ENCODE peak calls at places on chromosomes 16 and 17, in eight cellular contexts. One of them, this sample, is unnamed.

GRCh38 chr17:43401293-43401692 is 2.5 kb downstream of the ARL4D start:
- DNase-seq in GM12878: no peak
- DNase-seq in stomach: peak; percentile 51
- DNase-seq in prostate gland: no peak
- DNase-seq in breast epithelium: no peak
- DNase-seq in SK-N-SH: no peak
- DNase-seq in K562: no peak
- DNase-seq in sigmoid colon: peak; percentile 83
- DNase-seq in this sample: no peak

GRCh38 chr17:17417718-17418151 is 59.1 kb upstream of the MED9 start:
- DNase-seq in GM12878: no peak
- DNase-seq in stomach: no peak
- DNase-seq in prostate gland: no peak
- DNase-seq in breast epithelium: no peak
- DNase-seq in SK-N-SH: no peak
- DNase-seq in K562: peak; percentile 66
- DNase-seq in sigmoid colon: peak; percentile 22
- DNase-seq in this sample: no peak

GRCh38 chr17:29933379-29933778 is 3.4 kb upstream of the SSH2 start:
- DNase-seq in GM12878: no peak
- DNase-seq in stomach: no peak
- DNase-seq in prostate gland: no peak
- DNase-seq in breast epithelium: no peak
- DNase-seq in SK-N-SH: no peak
- DNase-seq in K562: no peak
- DNase-seq in sigmoid colon: no peak
- DNase-seq in this sample: no peak

GRCh38 chr17:81608082-81608481 is 28.8 kb downstream of the NPLOC4 start:
- DNase-seq in GM12878: no peak
- DNase-seq in stomach: no peak
- DNase-seq in prostate gland: no peak
- DNase-seq in breast epithelium: no peak
- DNase-seq in SK-N-SH: no peak
- DNase-seq in K562: no peak
- DNase-seq in sigmoid colon: no peak
- DNase-seq in this sample: no peak

GRCh38 chr17:28189667-28190066 is 129.3 kb upstream of the TMEM97 start:
- DNase-seq in GM12878: no peak
- DNase-seq in stomach: no peak
- DNase-seq in prostate gland: no peak
- DNase-seq in breast epithelium: no peak
- DNase-seq in SK-N-SH: no peak
- DNase-seq in K562: no peak
- DNase-seq in sigmoid colon: no peak
- DNase-seq in this sample: no peak

GRCh38 chr16:648071-648785 is 937 bp upstream of the WDR90 start:
- DNase-seq in GM12878: no peak
- DNase-seq in stomach: peak; percentile 83
- DNase-seq in prostate gland: peak; percentile 38
- DNase-seq in breast epithelium: no peak
- DNase-seq in SK-N-SH: peak; percentile 89
- DNase-seq in K562: no peak
- DNase-seq in sigmoid colon: no peak
- DNase-seq in this sample: no peak

GRCh38 chr17:31743767-31744166 is 115.3 kb downstream of the COPRS start:
- DNase-seq in GM12878: no peak
- DNase-seq in stomach: no peak
- DNase-seq in prostate gland: peak; percentile 16
- DNase-seq in breast epithelium: no peak
- DNase-seq in SK-N-SH: no peak
- DNase-seq in K562: no peak
- DNase-seq in sigmoid colon: no peak
- DNase-seq in this sample: no peak

GRCh38 chr17:58537266-58537665 is 22.8 kb upstream of the MTMR4 start:
- DNase-seq in GM12878: no peak
- DNase-seq in stomach: no peak
- DNase-seq in prostate gland: no peak
- DNase-seq in breast epithelium: no peak
- DNase-seq in SK-N-SH: no peak
- DNase-seq in K562: no peak
- DNase-seq in sigmoid colon: peak; percentile 29
- DNase-seq in this sample: no peak

GRCh38 chr17:83181991-83182619 is 102.7 kb downstream of the METRNL start:
- DNase-seq in GM12878: no peak
- DNase-seq in stomach: no peak
- DNase-seq in prostate gland: no peak
- DNase-seq in breast epithelium: no peak
- DNase-seq in SK-N-SH: no peak
- DNase-seq in K562: no peak
- DNase-seq in sigmoid colon: peak; percentile 43
- DNase-seq in this sample: peak; percentile 72

GRCh38 chr16:56632160-56632847 is at the start of gene MT1M:
- DNase-seq in GM12878: no peak
- DNase-seq in stomach: peak; percentile 69
- DNase-seq in prostate gland: peak; percentile 39
- DNase-seq in breast epithelium: no peak
- DNase-seq in SK-N-SH: peak; percentile 66
- DNase-seq in K562: no peak
- DNase-seq in sigmoid colon: peak; percentile 83
- DNase-seq in this sample: no peak

GRCh38 chr16:57066625-57067024 is 25.8 kb upstream of the CPNE2 start:
- DNase-seq in GM12878: no peak
- DNase-seq in stomach: no peak
- DNase-seq in prostate gland: no peak
- DNase-seq in breast epithelium: no peak
- DNase-seq in SK-N-SH: no peak
- DNase-seq in K562: no peak
- DNase-seq in sigmoid colon: no peak
- DNase-seq in this sample: no peak

GRCh38 chr17:3935825-3936355 is 19.6 kb upstream of the P2RX1 start:
- DNase-seq in GM12878: no peak
- DNase-seq in stomach: no peak
- DNase-seq in prostate gland: no peak
- DNase-seq in breast epithelium: no peak
- DNase-seq in SK-N-SH: no peak
- DNase-seq in K562: no peak
- DNase-seq in sigmoid colon: no peak
- DNase-seq in this sample: no peak

GRCh38 chr17:65154770-65155589 is 17.8 kb downstream of the RGS9 start:
- DNase-seq in GM12878: no peak
- DNase-seq in stomach: no peak
- DNase-seq in prostate gland: no peak
- DNase-seq in breast epithelium: no peak
- DNase-seq in SK-N-SH: no peak
- DNase-seq in K562: no peak
- DNase-seq in sigmoid colon: no peak
- DNase-seq in this sample: no peak

GRCh38 chr16:67552476-67552875 is 9.8 kb upstream of the CTCF start:
- DNase-seq in GM12878: no peak
- DNase-seq in stomach: no peak
- DNase-seq in prostate gland: no peak
- DNase-seq in breast epithelium: no peak
- DNase-seq in SK-N-SH: no peak
- DNase-seq in K562: no peak
- DNase-seq in sigmoid colon: peak; percentile 64
- DNase-seq in this sample: no peak

GRCh38 chr17:1769826-1770477 is 8.1 kb downstream of the SERPINF1 start:
- DNase-seq in GM12878: no peak
- DNase-seq in stomach: no peak
- DNase-seq in prostate gland: peak; percentile 86
- DNase-seq in breast epithelium: peak; percentile 90
- DNase-seq in SK-N-SH: no peak
- DNase-seq in K562: no peak
- DNase-seq in sigmoid colon: no peak
- DNase-seq in this sample: no peak

GRCh38 chr17:59941131-59941530 is 23.4 kb downstream of the RNFT1 start:
- DNase-seq in GM12878: no peak
- DNase-seq in stomach: no peak
- DNase-seq in prostate gland: no peak
- DNase-seq in breast epithelium: no peak
- DNase-seq in SK-N-SH: no peak
- DNase-seq in K562: no peak
- DNase-seq in sigmoid colon: no peak
- DNase-seq in this sample: no peak

GRCh38 chr17:27315322-27315721 is 21.4 kb downstream of the WSB1 start:
- DNase-seq in GM12878: no peak
- DNase-seq in stomach: peak; percentile 67
- DNase-seq in prostate gland: peak; percentile 77
- DNase-seq in breast epithelium: peak; percentile 68
- DNase-seq in SK-N-SH: no peak
- DNase-seq in K562: no peak
- DNase-seq in sigmoid colon: peak; percentile 97
- DNase-seq in this sample: no peak

GRCh38 chr17:29622337-29623282 is at the start of gene CORO6:
- DNase-seq in GM12878: no peak
- DNase-seq in stomach: peak; percentile 60
- DNase-seq in prostate gland: no peak
- DNase-seq in breast epithelium: no peak
- DNase-seq in SK-N-SH: peak; percentile 95
- DNase-seq in K562: peak; percentile 93
- DNase-seq in sigmoid colon: peak; percentile 83
- DNase-seq in this sample: no peak

GRCh38 chr17:51668963-51669246 is 408.6 kb downstream of the UTP18 start:
- DNase-seq in GM12878: no peak
- DNase-seq in stomach: no peak
- DNase-seq in prostate gland: no peak
- DNase-seq in breast epithelium: no peak
- DNase-seq in SK-N-SH: no peak
- DNase-seq in K562: no peak
- DNase-seq in sigmoid colon: no peak
- DNase-seq in this sample: no peak
- TF ChIP-seq POLR2AphosphoS5 in GM12878: no peak
- TF ChIP-seq POLR2AphosphoS5 in stomach: no peak
- TF ChIP-seq POLR2AphosphoS5 in prostate gland: no peak
- TF ChIP-seq POLR2AphosphoS5 in breast epithelium: no peak
- TF ChIP-seq POLR2AphosphoS5 in SK-N-SH: no peak
- TF ChIP-seq POLR2AphosphoS5 in K562: no peak
- TF ChIP-seq POLR2AphosphoS5 in sigmoid colon: no peak
- TF ChIP-seq POLR2AphosphoS5 in this sample: no peak

GRCh38 chr17:80418589-80418988 is 3.6 kb downstream of the ENDOV start:
- DNase-seq in GM12878: no peak
- DNase-seq in stomach: no peak
- DNase-seq in prostate gland: no peak
- DNase-seq in breast epithelium: no peak
- DNase-seq in SK-N-SH: no peak
- DNase-seq in K562: no peak
- DNase-seq in sigmoid colon: no peak
- DNase-seq in this sample: no peak
- TF ChIP-seq POLR2AphosphoS5 in GM12878: no peak
- TF ChIP-seq POLR2AphosphoS5 in stomach: no peak
- TF ChIP-seq POLR2AphosphoS5 in prostate gland: no peak
- TF ChIP-seq POLR2AphosphoS5 in breast epithelium: no peak
- TF ChIP-seq POLR2AphosphoS5 in SK-N-SH: no peak
- TF ChIP-seq POLR2AphosphoS5 in K562: no peak
- TF ChIP-seq POLR2AphosphoS5 in sigmoid colon: no peak
- TF ChIP-seq POLR2AphosphoS5 in this sample: no peak

GRCh38 chr16:89360760-89361435 is 129.5 kb downstream of the ANKRD11 start:
- DNase-seq in GM12878: peak; percentile 76
- DNase-seq in stomach: peak; percentile 40
- DNase-seq in prostate gland: no peak
- DNase-seq in breast epithelium: no peak
- DNase-seq in SK-N-SH: no peak
- DNase-seq in K562: no peak
- DNase-seq in sigmoid colon: no peak
- DNase-seq in this sample: no peak
- TF ChIP-seq POLR2AphosphoS5 in GM12878: no peak
- TF ChIP-seq POLR2AphosphoS5 in stomach: peak; percentile 15
- TF ChIP-seq POLR2AphosphoS5 in prostate gland: no peak
- TF ChIP-seq POLR2AphosphoS5 in breast epithelium: no peak
- TF ChIP-seq POLR2AphosphoS5 in SK-N-SH: no peak
- TF ChIP-seq POLR2AphosphoS5 in K562: no peak
- TF ChIP-seq POLR2AphosphoS5 in sigmoid colon: no peak
- TF ChIP-seq POLR2AphosphoS5 in this sample: no peak

DNA sequence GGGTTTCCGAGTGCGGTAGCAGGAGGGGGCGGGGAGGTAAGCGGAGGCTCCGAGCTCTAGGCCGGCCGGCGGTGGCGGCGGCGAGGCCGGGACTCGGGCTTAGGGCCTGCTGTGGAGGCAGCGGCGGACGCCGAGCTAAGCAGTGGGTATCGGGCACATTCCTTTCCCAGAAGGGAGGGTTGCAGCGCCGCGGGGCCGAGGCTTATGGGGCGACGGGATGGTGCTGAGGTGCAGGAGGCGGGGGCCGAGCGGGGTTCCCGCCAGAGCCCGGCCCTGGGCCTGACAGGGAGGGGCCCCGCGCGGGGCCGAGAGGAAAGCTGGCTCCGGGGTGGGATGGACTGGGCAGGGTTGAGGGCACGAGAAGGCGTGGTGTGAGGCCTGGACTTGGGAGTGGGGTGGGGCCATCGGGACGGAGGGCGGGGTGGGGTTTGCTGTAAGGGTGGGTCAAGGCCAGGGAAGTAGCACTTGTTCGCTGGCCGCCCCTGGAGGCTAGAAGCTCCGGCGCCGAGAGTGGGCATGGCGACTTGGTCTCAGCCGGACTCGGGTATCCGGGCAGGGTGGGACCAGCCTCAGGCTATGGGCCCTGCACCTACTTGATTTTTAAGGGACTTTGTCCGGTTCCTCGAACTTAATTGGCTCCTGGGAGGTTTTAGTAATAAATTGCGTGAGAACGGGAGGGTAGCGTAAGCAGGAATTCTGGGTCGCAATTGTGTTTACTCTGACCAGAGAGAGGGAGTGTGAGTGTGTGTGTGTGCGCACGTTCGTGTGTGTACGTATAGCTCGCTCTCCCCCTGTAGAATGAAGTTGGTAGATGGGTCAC is at the start of gene NFE2L1:
- DNase-seq in GM12878: peak; percentile 59
- DNase-seq in stomach: peak; percentile 90
- DNase-seq in prostate gland: peak; percentile 74
- DNase-seq in breast epithelium: peak; percentile 85
- DNase-seq in SK-N-SH: peak; percentile 94
- DNase-seq in K562: peak; percentile 89
- DNase-seq in sigmoid colon: peak; percentile 97
- DNase-seq in this sample: no peak
- TF ChIP-seq POLR2AphosphoS5 in GM12878: peak; percentile 94
- TF ChIP-seq POLR2AphosphoS5 in stomach: peak; percentile 87
- TF ChIP-seq POLR2AphosphoS5 in prostate gland: peak; percentile 7
- TF ChIP-seq POLR2AphosphoS5 in breast epithelium: peak; percentile 65
- TF ChIP-seq POLR2AphosphoS5 in SK-N-SH: peak; percentile 97
- TF ChIP-seq POLR2AphosphoS5 in K562: peak; percentile 25
- TF ChIP-seq POLR2AphosphoS5 in sigmoid colon: peak; percentile 85
- TF ChIP-seq POLR2AphosphoS5 in this sample: peak; percentile 94

DNA sequence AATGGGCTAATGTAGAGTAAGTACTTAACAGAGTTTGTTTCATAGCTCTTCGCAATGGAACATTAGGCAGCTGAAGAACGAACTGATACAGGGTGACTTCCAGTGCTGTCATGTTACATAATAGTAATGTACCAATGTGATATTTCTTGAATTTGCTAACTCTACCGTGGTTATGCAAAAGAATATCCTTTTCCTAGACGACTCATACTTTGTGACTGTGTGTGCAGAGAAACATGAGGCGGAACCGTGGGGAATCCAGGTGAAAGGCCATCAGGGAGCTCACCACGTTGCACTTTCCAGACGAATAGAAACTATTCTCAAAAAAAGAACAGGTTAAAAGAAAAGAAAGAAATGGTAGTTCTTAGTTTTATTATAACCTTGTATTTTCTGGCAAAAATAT is 13.2 kb downstream of the NOB1 start:
- DNase-seq in GM12878: no peak
- DNase-seq in stomach: no peak
- DNase-seq in prostate gland: no peak
- DNase-seq in breast epithelium: no peak
- DNase-seq in SK-N-SH: no peak
- DNase-seq in K562: no peak
- DNase-seq in sigmoid colon: no peak
- DNase-seq in this sample: no peak
- TF ChIP-seq POLR2AphosphoS5 in GM12878: no peak
- TF ChIP-seq POLR2AphosphoS5 in stomach: no peak
- TF ChIP-seq POLR2AphosphoS5 in prostate gland: no peak
- TF ChIP-seq POLR2AphosphoS5 in breast epithelium: no peak
- TF ChIP-seq POLR2AphosphoS5 in SK-N-SH: no peak
- TF ChIP-seq POLR2AphosphoS5 in K562: no peak
- TF ChIP-seq POLR2AphosphoS5 in sigmoid colon: no peak
- TF ChIP-seq POLR2AphosphoS5 in this sample: no peak

GRCh38 chr16:27403601-27403992 is 1.6 kb downstream of the IL21R start:
- DNase-seq in GM12878: no peak
- DNase-seq in stomach: no peak
- DNase-seq in prostate gland: no peak
- DNase-seq in breast epithelium: no peak
- DNase-seq in SK-N-SH: no peak
- DNase-seq in K562: no peak
- DNase-seq in sigmoid colon: no peak
- DNase-seq in this sample: no peak
- TF ChIP-seq POLR2AphosphoS5 in GM12878: peak; percentile 42
- TF ChIP-seq POLR2AphosphoS5 in stomach: no peak
- TF ChIP-seq POLR2AphosphoS5 in prostate gland: no peak
- TF ChIP-seq POLR2AphosphoS5 in breast epithelium: no peak
- TF ChIP-seq POLR2AphosphoS5 in SK-N-SH: no peak
- TF ChIP-seq POLR2AphosphoS5 in K562: no peak
- TF ChIP-seq POLR2AphosphoS5 in sigmoid colon: no peak
- TF ChIP-seq POLR2AphosphoS5 in this sample: no peak